ENCODE peak calls at places on chromosomes 13 and 19, in four cellular contexts. One of them, this sample, is unnamed.

GRCh38 chr19:37306383-37306963 is 64.4 kb upstream of the ZNF527 start:
- DNase-seq in K562: no peak
- DNase-seq in IMR-90: no peak
- DNase-seq in GM12878: no peak
- DNase-seq in this sample: no peak

GRCh38 chr19:17616961-17617806 is 61.7 kb downstream of the COLGALT1 start:
- DNase-seq in IMR-90: peak
- DNase-seq in GM12878: no peak
- DNase-seq in K562: peak
- DNase-seq in this sample: no peak

GRCh38 chr13:114015608-114016295 is 41.9 kb upstream of the C13orf46 start:
- DNase-seq in IMR-90: peak
- DNase-seq in GM12878: no peak
- DNase-seq in K562: no peak
- DNase-seq in this sample: no peak

GRCh38 chr19:45637890-45638667 is 1.1 kb downstream of the EML2 start:
- DNase-seq in GM12878: no peak
- DNase-seq in K562: peak
- DNase-seq in IMR-90: peak
- DNase-seq in this sample: no peak

GRCh38 chr13:96460571-96460970 is 370.7 kb downstream of the HS6ST3 start:
- DNase-seq in GM12878: no peak
- DNase-seq in K562: no peak
- DNase-seq in IMR-90: no peak
- DNase-seq in this sample: no peak

GRCh38 chr19:19347401-19347800 is 26.8 kb downstream of the MAU2 start:
- DNase-seq in GM12878: no peak
- DNase-seq in IMR-90: no peak
- DNase-seq in K562: no peak
- DNase-seq in this sample: no peak

GRCh38 chr13:47017476-47017875 is 120.6 kb upstream of the HTR2A start:
- DNase-seq in GM12878: no peak
- DNase-seq in IMR-90: peak
- DNase-seq in K562: no peak
- DNase-seq in this sample: no peak

GRCh38 chr13:113403255-113404104 is 39.5 kb upstream of the GRTP1 start:
- DNase-seq in K562: no peak
- DNase-seq in IMR-90: no peak
- DNase-seq in GM12878: no peak
- DNase-seq in this sample: no peak

GRCh38 chr19:1081301-1082164 is 13.6 kb downstream of the POLR2E start:
- DNase-seq in K562: no peak
- DNase-seq in GM12878: no peak
- DNase-seq in IMR-90: no peak
- DNase-seq in this sample: no peak

GRCh38 chr19:19471682-19472081 is 43.7 kb downstream of the TSSK6 start:
- DNase-seq in K562: no peak
- DNase-seq in GM12878: no peak
- DNase-seq in IMR-90: no peak
- DNase-seq in this sample: no peak

GRCh38 chr13:49821216-49821820 is 28.8 kb upstream of the KPNA3 start:
- DNase-seq in IMR-90: no peak
- DNase-seq in K562: peak
- DNase-seq in GM12878: no peak
- DNase-seq in this sample: no peak

GRCh38 chr19:40623403-40624239 is 22.5 kb downstream of the LTBP4 start:
- DNase-seq in GM12878: no peak
- DNase-seq in IMR-90: peak
- DNase-seq in K562: peak
- DNase-seq in this sample: no peak

GRCh38 chr13:30735025-30735967 is at the start of gene ALOX5AP:
- DNase-seq in IMR-90: no peak
- DNase-seq in K562: no peak
- DNase-seq in GM12878: peak
- DNase-seq in this sample: no peak

GRCh38 chr19:29833614-29834261 is 21.9 kb downstream of the CCNE1 start:
- DNase-seq in IMR-90: no peak
- DNase-seq in K562: no peak
- DNase-seq in GM12878: no peak
- DNase-seq in this sample: no peak

GRCh38 chr13:60214213-60215079 is 50.7 kb upstream of the DIAPH3 start:
- DNase-seq in GM12878: no peak
- DNase-seq in IMR-90: no peak
- DNase-seq in K562: no peak
- DNase-seq in this sample: no peak

GRCh38 chr13:41059896-41060722 is 1.2 kb upstream of the WBP4 start:
- DNase-seq in IMR-90: peak
- DNase-seq in K562: peak
- DNase-seq in GM12878: peak
- DNase-seq in this sample: peak

GRCh38 chr19:45061965-45062364 is 14.3 kb downstream of the ZNF296 start:
- DNase-seq in GM12878: no peak
- DNase-seq in IMR-90: no peak
- DNase-seq in K562: no peak
- DNase-seq in this sample: no peak

GRCh38 chr13:36919833-36920611 is at the start of gene SMAD9:
- DNase-seq in IMR-90: peak
- DNase-seq in GM12878: no peak
- DNase-seq in K562: peak
- DNase-seq in this sample: peak

GRCh38 chr19:45539460-45539859 is 32.2 kb downstream of the VASP start:
- DNase-seq in IMR-90: no peak
- DNase-seq in K562: no peak
- DNase-seq in GM12878: no peak
- DNase-seq in this sample: no peak

GRCh38 chr19:944663-945241 is 18.9 kb downstream of the ARID3A start:
- DNase-seq in IMR-90: no peak
- DNase-seq in K562: no peak
- DNase-seq in GM12878: no peak
- DNase-seq in this sample: no peak

GRCh38 chr13:29535663-29536655 is 59.5 kb downstream of the SLC7A1 start:
- DNase-seq in IMR-90: no peak
- DNase-seq in K562: no peak
- DNase-seq in GM12878: no peak
- DNase-seq in this sample: peak

GRCh38 chr19:1076951-1077350 is 10.0 kb downstream of the ARHGAP45 start:
- DNase-seq in GM12878: peak
- DNase-seq in K562: no peak
- DNase-seq in IMR-90: no peak
- DNase-seq in this sample: no peak

GRCh38 chr13:44354884-44355283 is 18.7 kb upstream of the SERP2 start:
- DNase-seq in GM12878: no peak
- DNase-seq in K562: no peak
- DNase-seq in IMR-90: no peak
- DNase-seq in this sample: peak

GRCh38 chr13:39313721-39314120 is 275.5 kb downstream of the NHLRC3 start:
- DNase-seq in K562: no peak
- DNase-seq in IMR-90: no peak
- DNase-seq in GM12878: no peak
- DNase-seq in this sample: no peak
- TF ChIP-seq FOS in K562: no peak
- TF ChIP-seq FOS in IMR-90: no peak
- TF ChIP-seq FOS in GM12878: no peak
- TF ChIP-seq FOS in this sample: no peak

DNA sequence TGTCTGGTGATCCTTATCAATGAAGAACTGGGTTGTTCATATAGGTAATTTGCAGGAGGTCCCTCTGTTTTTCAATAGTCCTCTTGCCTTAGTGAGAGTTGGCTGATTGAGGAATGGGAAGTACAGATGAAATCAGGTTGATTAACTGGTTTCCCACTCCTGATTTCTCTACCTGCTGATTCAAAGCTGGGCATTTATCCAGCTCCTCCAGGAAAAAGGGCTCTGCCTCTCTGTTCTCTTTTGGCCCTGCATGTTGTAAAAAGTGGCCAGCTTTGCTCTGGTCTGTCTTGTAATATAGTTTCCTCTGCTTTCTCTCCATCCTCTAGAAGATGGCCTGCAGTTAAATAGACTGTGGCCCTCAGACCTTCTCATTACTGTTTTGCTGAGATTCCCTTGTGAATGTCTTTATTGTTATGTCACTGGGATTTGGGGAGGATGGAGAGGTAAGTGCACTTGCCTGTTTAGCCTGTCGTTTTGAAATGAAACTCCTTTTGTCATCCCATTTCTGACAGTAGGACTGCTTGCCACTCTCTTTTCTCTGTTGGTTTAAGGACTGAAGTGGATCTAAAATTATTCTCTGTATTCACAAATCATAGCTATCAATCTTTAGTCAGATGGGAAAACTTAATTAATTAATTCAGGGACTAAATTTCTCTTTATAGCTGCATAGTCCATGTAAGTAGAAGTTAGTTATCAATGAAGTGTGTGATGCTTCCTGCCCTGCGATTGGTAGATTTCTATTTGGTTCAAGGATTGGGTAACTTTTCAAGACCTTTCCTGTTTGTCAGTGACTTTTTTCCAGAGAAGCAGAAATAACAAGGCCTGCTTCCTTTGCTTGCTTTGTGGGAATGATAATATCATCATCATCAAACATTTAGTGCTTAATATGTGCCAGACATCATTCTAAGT is 28.5 kb downstream of the GARRE1 start:
- DNase-seq in IMR-90: no peak
- DNase-seq in K562: no peak
- DNase-seq in GM12878: no peak
- DNase-seq in this sample: peak
- TF ChIP-seq FOS in IMR-90: no peak
- TF ChIP-seq FOS in K562: no peak
- TF ChIP-seq FOS in GM12878: no peak
- TF ChIP-seq FOS in this sample: no peak

GRCh38 chr13:107962209-107962608 is 253.1 kb downstream of the LIG4 start:
- DNase-seq in IMR-90: no peak
- DNase-seq in K562: no peak
- DNase-seq in GM12878: no peak
- DNase-seq in this sample: no peak
- TF ChIP-seq FOS in IMR-90: no peak
- TF ChIP-seq FOS in K562: no peak
- TF ChIP-seq FOS in GM12878: no peak
- TF ChIP-seq FOS in this sample: no peak

GRCh38 chr19:54109651-54110050 is 5.8 kb downstream of the TFPT start:
- DNase-seq in GM12878: no peak
- DNase-seq in K562: no peak
- DNase-seq in IMR-90: no peak
- DNase-seq in this sample: no peak

GRCh38 chr19:54115071-54116063 is at the start of the genes PRPF31 and TFPT:
- DNase-seq in GM12878: peak
- DNase-seq in IMR-90: peak
- DNase-seq in K562: peak
- DNase-seq in this sample: peak

GRCh38 chr19:54108496-54108895 is 5.8 kb downstream of the NDUFA3 start:
- DNase-seq in IMR-90: no peak
- DNase-seq in GM12878: no peak
- DNase-seq in K562: no peak
- DNase-seq in this sample: no peak

GRCh38 chr19:54114340-54114826 is 1.1 kb downstream of the TFPT start:
- DNase-seq in IMR-90: peak
- DNase-seq in GM12878: no peak
- DNase-seq in K562: peak
- DNase-seq in this sample: peak
- TF ChIP-seq FOS in IMR-90: no peak
- TF ChIP-seq FOS in GM12878: no peak
- TF ChIP-seq FOS in K562: no peak
- TF ChIP-seq FOS in this sample: no peak

DNA sequence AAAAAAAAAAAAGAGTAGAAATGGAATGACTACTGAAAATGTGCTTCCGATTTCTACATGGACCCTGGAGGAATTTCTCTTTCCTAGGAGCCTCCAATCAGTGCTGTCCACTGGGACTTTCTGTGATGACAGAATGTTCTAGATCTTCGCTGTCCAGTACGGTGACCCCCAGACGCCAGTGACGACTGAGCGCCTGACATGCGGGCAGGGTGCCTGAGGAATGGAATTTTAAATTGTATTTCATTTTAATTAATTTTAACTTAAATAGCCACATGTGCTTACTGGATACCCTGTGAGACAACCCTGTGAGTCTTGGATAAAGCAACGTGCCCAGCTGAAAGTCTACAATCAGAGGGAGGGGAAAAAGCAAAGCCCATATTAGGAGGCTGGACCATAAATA is 4.1 kb upstream of the TLE6 start:
- DNase-seq in IMR-90: no peak
- DNase-seq in GM12878: no peak
- DNase-seq in K562: no peak
- DNase-seq in this sample: no peak
- TF ChIP-seq FOS in IMR-90: no peak
- TF ChIP-seq FOS in GM12878: no peak
- TF ChIP-seq FOS in K562: no peak
- TF ChIP-seq FOS in this sample: no peak

DNA sequence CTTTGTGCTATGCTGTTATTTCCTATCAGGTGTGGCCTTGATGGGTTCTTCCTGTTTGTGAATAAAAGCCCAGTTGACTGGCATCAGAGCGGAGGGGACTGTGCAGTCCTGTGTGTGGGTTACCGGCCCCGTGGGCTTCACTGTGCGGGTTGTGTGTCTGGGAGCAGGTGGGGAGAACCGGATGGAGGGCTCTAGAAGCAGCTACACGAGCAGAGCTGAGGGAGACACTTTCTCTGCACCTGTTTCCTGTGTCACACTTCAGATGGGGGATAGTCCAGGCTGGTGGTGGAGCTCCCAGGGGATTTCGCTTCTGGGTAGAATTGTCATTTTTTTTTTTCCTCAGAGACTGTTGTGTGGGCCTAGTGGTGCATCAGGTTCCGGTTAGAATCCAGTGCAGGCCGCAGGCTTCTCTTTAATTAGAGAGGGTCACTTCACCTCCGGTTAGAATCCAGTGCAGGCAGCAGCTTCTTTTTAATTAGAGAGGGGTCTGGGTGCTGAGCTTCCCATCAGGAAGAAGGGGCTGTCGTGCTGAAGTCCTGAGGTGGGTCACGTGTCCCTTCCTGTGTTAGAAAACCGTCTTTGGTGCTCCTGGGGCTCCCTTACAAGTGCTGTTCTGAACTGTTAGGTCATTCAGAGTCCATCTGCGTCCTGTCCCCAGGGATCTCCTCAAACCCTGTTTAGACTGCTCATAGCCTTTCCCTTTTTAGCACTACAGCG is 69.7 kb downstream of the ARHGEF7 start:
- DNase-seq in IMR-90: no peak
- DNase-seq in K562: no peak
- DNase-seq in GM12878: peak
- DNase-seq in this sample: no peak
- TF ChIP-seq FOS in IMR-90: no peak
- TF ChIP-seq FOS in K562: no peak
- TF ChIP-seq FOS in GM12878: no peak
- TF ChIP-seq FOS in this sample: no peak

This sample was measured in endothelial cell of umbilical vein.